ENCODE peak calls at places on chromosomes 5 and 9, in seven cellular contexts. V is HEK293T; L is stimulated activated CD4-positive, alpha-beta T cell treated with anti-CD3 and anti-CD28 coated beads, Interleukin-12 subunit alpha, Interleukin-12 subunit beta, amount 100 ng/mL, for 4 hours; Y is MM.1S; S is fibroblast of the conjunctiva; Z is RWPE1; J is GM20000. X is an unnamed sample.

GRCh38 chr5:122421379-122422081 is 109.5 kb downstream of the SNCAIP start:
- DNase-seq in Y (peak; percentile 87), L (no peak), S (no peak), Z (no peak), J (peak; percentile 25), V (no peak), X (no peak)

GRCh38 chr9:4572184-4572826 is 82.0 kb downstream of the SLC1A1 start:
- DNase-seq in Y (no peak), V (no peak), Z (no peak), L (no peak), S (no peak), J (no peak), X (no peak)

GRCh38 chr9:128733256-128733655 is 9.3 kb upstream of the ZDHHC12 start:
- DNase-seq in J (peak; percentile 54), Y (no peak), L (no peak), S (peak; percentile 75), V (peak; percentile 84), Z (peak; percentile 77), X (peak; percentile 84)

GRCh38 chr5:143494162-143494561 is 90.7 kb upstream of the NR3C1 start:
- DNase-seq in S (peak; percentile 75), L (no peak), V (no peak), J (no peak), Z (peak; percentile 78), Y (no peak), X (no peak)

GRCh38 chr9:129550199-129550839 is 70.6 kb downstream of the C9orf50 start:
- DNase-seq in Z (peak; percentile 54), V (no peak), Y (no peak), L (peak; percentile 17), S (peak; percentile 63), J (peak; percentile 23), X (peak; percentile 30)

GRCh38 chr9:123232332-123232731 is 36.1 kb downstream of the STRBP start:
- DNase-seq in S (no peak), V (no peak), Y (no peak), L (no peak), J (no peak), Z (peak; percentile 66), X (no peak)

GRCh38 chr5:143119301-143119769 is 284.2 kb downstream of the NR3C1 start:
- DNase-seq in Z (no peak), L (no peak), S (peak; percentile 31), Y (peak; percentile 89), V (no peak), J (no peak), X (no peak)

GRCh38 chr5:137735531-137736284 is at the start of gene KLHL3:
- DNase-seq in Z (no peak), J (peak; percentile 56), Y (peak; percentile 74), L (peak; percentile 11), S (no peak), V (peak; percentile 23), X (no peak)

GRCh38 chr9:111903996-111904395 is 7.4 kb downstream of the UGCG start:
- DNase-seq in J (no peak), L (no peak), V (no peak), Y (no peak), S (no peak), Z (no peak), X (no peak)

GRCh38 chr9:111034573-111035539 is 3.4 kb downstream of the LPAR1 start:
- DNase-seq in V (no peak), Z (no peak), S (no peak), Y (no peak), L (no peak), J (no peak), X (no peak)

GRCh38 chr5:131545856-131546255 is 89.2 kb downstream of the RAPGEF6 start:
- DNase-seq in S (no peak), J (no peak), V (no peak), Y (no peak), L (no peak), Z (peak; percentile 28), X (no peak)

GRCh38 chr5:176535655-176536131 is 1.5 kb downstream of the RNF44 start:
- DNase-seq in J (no peak), V (no peak), L (no peak), Z (no peak), S (no peak), Y (no peak), X (no peak)

GRCh38 chr9:112664541-112664940 is 53.4 kb downstream of the INIP start:
- DNase-seq in Y (no peak), V (no peak), L (no peak), Z (no peak), S (no peak), J (no peak), X (no peak)

GRCh38 chr9:138042640-138043039 is 165.1 kb downstream of the CACNA1B start:
- DNase-seq in J (no peak), L (no peak), Y (no peak), Z (no peak), S (no peak), V (no peak), X (no peak)

GRCh38 chr9:98867434-98868168 is 60.1 kb downstream of the GALNT12 start:
- DNase-seq in Y (no peak), S (peak; percentile 99), J (no peak), Z (no peak), L (no peak), V (no peak), X (peak; percentile 81)

GRCh38 chr5:154162475-154163217 is 27.9 kb upstream of the GALNT10 start:
- DNase-seq in S (no peak), Y (peak; percentile 1), L (no peak), V (no peak), J (no peak), Z (no peak), X (no peak)

GRCh38 chr9:77025146-77025545 is 5.7 kb downstream of the FOXB2 start:
- DNase-seq in V (no peak), J (no peak), S (no peak), L (no peak), Y (no peak), Z (no peak), X (no peak)

GRCh38 chr9:117461386-117461785 is 46.5 kb upstream of the ASTN2 start:
- DNase-seq in V (no peak), L (no peak), Z (no peak), J (no peak), S (no peak), Y (no peak), X (no peak)

GRCh38 chr9:115341401-115341800 is 223.4 kb upstream of the TNC start:
- DNase-seq in S (peak; percentile 16), V (no peak), J (no peak), Z (no peak), L (no peak), Y (no peak), X (no peak)

GRCh38 chr5:143016777-143017374 is 246.7 kb downstream of the ARHGAP26 start:
- DNase-seq in L (no peak), V (peak; percentile 42), J (peak; percentile 34), S (no peak), Z (peak; percentile 53), Y (peak; percentile 61), X (no peak)

GRCh38 chr9:129775443-129775842 is 22.6 kb upstream of the PTGES start:
- DNase-seq in Y (no peak), Z (no peak), V (no peak), J (no peak), S (no peak), L (no peak), X (no peak)

GRCh38 chr5:1037123-1037670 is 28.6 kb downstream of the NKD2 start:
- DNase-seq in S (no peak), J (no peak), Y (no peak), Z (no peak), V (no peak), L (no peak), X (no peak)

GRCh38 chr5:95864944-95865504 is 42.5 kb upstream of the GLRX start:
- DNase-seq in S (no peak), J (no peak), V (no peak), Z (no peak), Y (no peak), L (no peak), X (peak; percentile 36)

GRCh38 chr5:52924458-52924857 is 64.7 kb upstream of the ITGA2 start:
- DNase-seq in V (no peak), J (no peak), Y (no peak), Z (no peak), L (no peak), S (no peak), X (no peak)

GRCh38 chr5:152329191-152329590 is 75.9 kb downstream of the NMUR2 start:
- DNase-seq in L (no peak), J (no peak), Y (no peak), S (no peak), Z (no peak), V (no peak), X (no peak)

GRCh38 chr5:42005561-42006153 is 80.6 kb downstream of the FBXO4 start:
- DNase-seq in J (peak; percentile 12), L (no peak), Y (peak; percentile 38), V (peak; percentile 22), S (no peak), Z (peak; percentile 45), X (peak; percentile 61)

GRCh38 chr5:51881901-51882300 is 498.7 kb downstream of the ISL1 start:
- DNase-seq in Z (no peak), V (no peak), S (no peak), J (no peak), L (no peak), Y (no peak), X (no peak)

GRCh38 chr9:7150153-7150890 is 392.5 kb downstream of the KDM4C start:
- DNase-seq in V (no peak), J (no peak), L (no peak), S (no peak), Y (no peak), Z (no peak), X (no peak)

GRCh38 chr5:18281947-18282557 is 647.8 kb downstream of the TAF11L14 start:
- DNase-seq in J (peak; percentile 16), Z (peak; percentile 66), V (peak; percentile 32), S (peak; percentile 43), Y (peak; percentile 36), L (no peak), X (peak; percentile 31)

GRCh38 chr5:108842260-108842659 is 94.6 kb downstream of the FER start:
- DNase-seq in L (no peak), V (no peak), J (no peak), Z (no peak), Y (no peak), S (no peak), X (no peak)

GRCh38 chr5:153562189-153562588 is 71.7 kb downstream of the GRIA1 start:
- DNase-seq in V (no peak), L (no peak), S (peak; percentile 45), Y (no peak), Z (peak; percentile 88), J (no peak), X (no peak)

GRCh38 chr9:22170990-22171663 is 162.0 kb upstream of the CDKN2B start:
- DNase-seq in S (no peak), Y (no peak), J (no peak), Z (no peak), V (no peak), L (no peak), X (no peak)

GRCh38 chr5:176412517-176413254 is 3.7 kb downstream of the CLTB start:
- DNase-seq in L (no peak), Y (no peak), Z (no peak), J (no peak), S (no peak), V (no peak), X (no peak)

GRCh38 chr5:17398439-17398838 is 99.6 kb upstream of the TAF11L2 start:
- DNase-seq in V (no peak), Z (peak; percentile 70), L (no peak), S (no peak), Y (no peak), J (no peak), X (no peak)